ENCODE peak calls at places on chromosomes 11 and 22, in ten cellular contexts. One of them, this sample, is unnamed.
A peak's percentile ranks its signal among the peaks of the same experiment; 100 is the strongest.

GRCh38 chr22:49595465-49596078 is 232.1 kb downstream of the BRD1 start:
- DNase-seq in PC-3: no peak
- DNase-seq in CD8-positive, alpha-beta memory T cell: no peak
- DNase-seq in spleen: no peak
- DNase-seq in cardiac muscle cell: no peak
- DNase-seq in right lobe of liver: no peak
- DNase-seq in transverse colon: no peak
- DNase-seq in body of pancreas: no peak
- DNase-seq in heart left ventricle: no peak
- DNase-seq in neural progenitor cell: no peak
- DNase-seq in this sample: no peak

GRCh38 chr22:41062146-41062545 is 30.2 kb upstream of the EP300 start:
- DNase-seq in PC-3: no peak
- DNase-seq in CD8-positive, alpha-beta memory T cell: no peak
- DNase-seq in spleen: peak; percentile 18
- DNase-seq in cardiac muscle cell: no peak
- DNase-seq in right lobe of liver: no peak
- DNase-seq in transverse colon: no peak
- DNase-seq in body of pancreas: no peak
- DNase-seq in heart left ventricle: no peak
- DNase-seq in neural progenitor cell: no peak
- DNase-seq in this sample: no peak

GRCh38 chr22:38505595-38506117 is 455 bp downstream of the DDX17 start:
- DNase-seq in PC-3: peak; percentile 40
- DNase-seq in CD8-positive, alpha-beta memory T cell: peak; percentile 56
- DNase-seq in spleen: peak; percentile 91
- DNase-seq in cardiac muscle cell: peak; percentile 68
- DNase-seq in right lobe of liver: peak; percentile 85
- DNase-seq in transverse colon: peak; percentile 74
- DNase-seq in body of pancreas: peak; percentile 86
- DNase-seq in heart left ventricle: peak; percentile 85
- DNase-seq in neural progenitor cell: peak; percentile 83
- DNase-seq in this sample: peak; percentile 66

GRCh38 chr11:26286472-26287066 is 45.4 kb upstream of the ANO3 start:
- DNase-seq in PC-3: peak; percentile 20
- DNase-seq in CD8-positive, alpha-beta memory T cell: no peak
- DNase-seq in spleen: no peak
- DNase-seq in cardiac muscle cell: peak; percentile 62
- DNase-seq in right lobe of liver: no peak
- DNase-seq in transverse colon: no peak
- DNase-seq in body of pancreas: peak; percentile 22
- DNase-seq in heart left ventricle: no peak
- DNase-seq in neural progenitor cell: peak; percentile 87
- DNase-seq in this sample: no peak

GRCh38 chr22:46090051-46090591 is 60.2 kb upstream of the PPARA start:
- DNase-seq in PC-3: no peak
- DNase-seq in CD8-positive, alpha-beta memory T cell: no peak
- DNase-seq in spleen: peak; percentile 76
- DNase-seq in cardiac muscle cell: no peak
- DNase-seq in right lobe of liver: peak; percentile 84
- DNase-seq in transverse colon: peak; percentile 28
- DNase-seq in body of pancreas: peak; percentile 92
- DNase-seq in heart left ventricle: no peak
- DNase-seq in neural progenitor cell: no peak
- DNase-seq in this sample: no peak

GRCh38 chr11:71334191-71334590 is 81.8 kb upstream of the SHANK2 start:
- DNase-seq in PC-3: no peak
- DNase-seq in CD8-positive, alpha-beta memory T cell: no peak
- DNase-seq in spleen: peak; percentile 53
- DNase-seq in cardiac muscle cell: no peak
- DNase-seq in right lobe of liver: peak; percentile 19
- DNase-seq in transverse colon: no peak
- DNase-seq in body of pancreas: no peak
- DNase-seq in heart left ventricle: no peak
- DNase-seq in neural progenitor cell: no peak
- DNase-seq in this sample: no peak

GRCh38 chr22:39560127-39560526 is 10.4 kb upstream of the CACNA1I start:
- DNase-seq in PC-3: no peak
- DNase-seq in CD8-positive, alpha-beta memory T cell: no peak
- DNase-seq in spleen: no peak
- DNase-seq in cardiac muscle cell: no peak
- DNase-seq in right lobe of liver: no peak
- DNase-seq in transverse colon: no peak
- DNase-seq in body of pancreas: no peak
- DNase-seq in heart left ventricle: no peak
- DNase-seq in neural progenitor cell: no peak
- DNase-seq in this sample: no peak

GRCh38 chr11:31487848-31488247 is 21.6 kb downstream of the IMMP1L start:
- DNase-seq in PC-3: peak; percentile 70
- DNase-seq in CD8-positive, alpha-beta memory T cell: peak; percentile 1
- DNase-seq in spleen: no peak
- DNase-seq in cardiac muscle cell: peak; percentile 21
- DNase-seq in right lobe of liver: no peak
- DNase-seq in transverse colon: no peak
- DNase-seq in body of pancreas: peak; percentile 21
- DNase-seq in heart left ventricle: no peak
- DNase-seq in neural progenitor cell: peak; percentile 41
- DNase-seq in this sample: no peak

GRCh38 chr11:67441082-67441683 is 2.1 kb downstream of the CORO1B start:
- DNase-seq in PC-3: no peak
- DNase-seq in CD8-positive, alpha-beta memory T cell: peak; percentile 25
- DNase-seq in spleen: no peak
- DNase-seq in cardiac muscle cell: no peak
- DNase-seq in right lobe of liver: no peak
- DNase-seq in transverse colon: no peak
- DNase-seq in body of pancreas: no peak
- DNase-seq in heart left ventricle: no peak
- DNase-seq in neural progenitor cell: no peak
- DNase-seq in this sample: no peak

GRCh38 chr11:67438121-67438902 is 830 bp upstream of the PTPRCAP start:
- DNase-seq in PC-3: no peak
- DNase-seq in CD8-positive, alpha-beta memory T cell: peak; percentile 70
- DNase-seq in spleen: peak; percentile 94
- DNase-seq in cardiac muscle cell: no peak
- DNase-seq in right lobe of liver: no peak
- DNase-seq in transverse colon: peak; percentile 76
- DNase-seq in body of pancreas: no peak
- DNase-seq in heart left ventricle: no peak
- DNase-seq in neural progenitor cell: no peak
- DNase-seq in this sample: no peak

GRCh38 chr11:67439321-67440228 is 2.1 kb upstream of the PTPRCAP start:
- DNase-seq in PC-3: peak; percentile 36
- DNase-seq in CD8-positive, alpha-beta memory T cell: peak; percentile 32
- DNase-seq in spleen: no peak
- DNase-seq in cardiac muscle cell: no peak
- DNase-seq in right lobe of liver: no peak
- DNase-seq in transverse colon: peak; percentile 62
- DNase-seq in body of pancreas: peak; percentile 33
- DNase-seq in heart left ventricle: no peak
- DNase-seq in neural progenitor cell: no peak
- DNase-seq in this sample: no peak

GRCh38 chr11:67441731-67442401 is 1.4 kb downstream of the CORO1B start:
- DNase-seq in PC-3: no peak
- DNase-seq in CD8-positive, alpha-beta memory T cell: peak; percentile 47
- DNase-seq in spleen: peak; percentile 85
- DNase-seq in cardiac muscle cell: no peak
- DNase-seq in right lobe of liver: no peak
- DNase-seq in transverse colon: no peak
- DNase-seq in body of pancreas: no peak
- DNase-seq in heart left ventricle: no peak
- DNase-seq in neural progenitor cell: no peak
- DNase-seq in this sample: no peak

DNA sequence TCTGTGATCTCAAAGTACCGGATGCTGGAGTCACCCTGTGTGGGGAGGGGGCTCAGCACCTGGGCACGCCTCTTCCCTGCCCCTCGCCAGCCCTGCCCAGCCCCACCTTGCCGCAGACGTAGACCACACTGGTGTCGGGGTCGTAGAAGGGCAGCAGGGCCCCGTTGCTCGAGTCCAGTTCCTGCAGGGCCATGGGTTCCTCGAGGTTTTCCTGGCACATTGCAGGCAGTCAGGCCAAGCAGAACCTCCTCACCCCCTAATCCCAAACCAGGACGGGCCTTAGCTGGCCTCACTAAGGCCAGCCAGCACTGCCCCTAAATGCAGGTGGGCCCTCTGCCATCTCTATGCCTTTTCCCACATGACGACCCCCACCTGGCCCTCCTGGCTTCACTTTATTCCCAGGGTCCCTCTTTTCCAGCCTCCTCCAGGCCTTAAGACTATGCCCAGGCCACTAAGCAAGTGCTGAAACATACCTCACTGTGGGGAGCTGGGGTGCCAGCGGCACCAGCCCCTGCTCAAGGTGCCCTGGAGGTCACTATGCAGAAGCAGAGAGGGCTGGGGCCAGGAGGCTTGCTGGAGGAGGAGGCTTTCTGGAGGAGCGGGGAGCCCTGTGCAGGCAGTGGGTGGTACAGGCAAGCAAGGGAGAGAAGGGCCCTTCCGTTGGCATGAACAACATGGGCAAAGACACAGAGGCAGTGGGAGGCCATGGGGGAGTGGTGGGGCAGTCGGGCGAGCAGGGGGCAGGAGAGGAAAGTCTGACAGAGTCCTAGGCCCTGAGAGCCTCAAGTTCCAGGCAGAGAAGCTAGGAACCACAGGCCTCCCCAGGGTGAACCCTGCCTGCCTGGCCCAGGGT is 2.8 kb downstream of the CORO1B start:
- DNase-seq in PC-3: no peak
- DNase-seq in CD8-positive, alpha-beta memory T cell: no peak
- DNase-seq in spleen: no peak
- DNase-seq in cardiac muscle cell: no peak
- DNase-seq in right lobe of liver: no peak
- DNase-seq in transverse colon: no peak
- DNase-seq in body of pancreas: no peak
- DNase-seq in heart left ventricle: no peak
- DNase-seq in neural progenitor cell: no peak
- DNase-seq in this sample: no peak
- H3K4me1 ChIP-seq in PC-3: peaks cover 6% of the 10 kb centered on the region
- H3K4me1 ChIP-seq in CD8-positive, alpha-beta memory T cell: peaks cover 53% of the 10 kb centered on the region
- H3K4me1 ChIP-seq in spleen: peaks cover 96% of the 10 kb centered on the region
- H3K4me1 ChIP-seq in cardiac muscle cell: no peaks in the 10 kb centered on the region
- H3K4me1 ChIP-seq in right lobe of liver: no peaks in the 10 kb centered on the region
- H3K4me1 ChIP-seq in transverse colon: peaks cover 57% of the 10 kb centered on the region
- H3K4me1 ChIP-seq in body of pancreas: peaks cover 21% of the 10 kb centered on the region
- H3K4me1 ChIP-seq in heart left ventricle: peaks cover 4% of the 10 kb centered on the region
- H3K4me1 ChIP-seq in neural progenitor cell: no peaks in the 10 kb centered on the region
- H3K4me1 ChIP-seq in this sample: peaks cover 7% of the 10 kb centered on the region

GRCh38 chr11:62464655-62465054 is 45.8 kb downstream of the SCGB1A1 start:
- DNase-seq in PC-3: no peak
- DNase-seq in CD8-positive, alpha-beta memory T cell: no peak
- DNase-seq in spleen: no peak
- DNase-seq in cardiac muscle cell: no peak
- DNase-seq in right lobe of liver: no peak
- DNase-seq in transverse colon: no peak
- DNase-seq in body of pancreas: peak; percentile 16
- DNase-seq in heart left ventricle: no peak
- DNase-seq in neural progenitor cell: no peak
- DNase-seq in this sample: no peak
- H3K4me1 ChIP-seq in PC-3: peaks cover 15% of the 10 kb centered on the region
- H3K4me1 ChIP-seq in CD8-positive, alpha-beta memory T cell: no peaks in the 10 kb centered on the region
- H3K4me1 ChIP-seq in spleen: peaks cover 7% of the 10 kb centered on the region
- H3K4me1 ChIP-seq in cardiac muscle cell: peaks cover 7% of the 10 kb centered on the region
- H3K4me1 ChIP-seq in right lobe of liver: no peaks in the 10 kb centered on the region
- H3K4me1 ChIP-seq in transverse colon: peaks cover 13% of the 10 kb centered on the region
- H3K4me1 ChIP-seq in body of pancreas: no peaks in the 10 kb centered on the region
- H3K4me1 ChIP-seq in heart left ventricle: no peaks in the 10 kb centered on the region
- H3K4me1 ChIP-seq in neural progenitor cell: no peaks in the 10 kb centered on the region
- H3K4me1 ChIP-seq in this sample: no peaks in the 10 kb centered on the region

GRCh38 chr22:43109511-43109910 is 1.0 kb upstream of the BIK start:
- DNase-seq in PC-3: no peak
- DNase-seq in CD8-positive, alpha-beta memory T cell: no peak
- DNase-seq in spleen: no peak
- DNase-seq in cardiac muscle cell: no peak
- DNase-seq in right lobe of liver: no peak
- DNase-seq in transverse colon: no peak
- DNase-seq in body of pancreas: no peak
- DNase-seq in heart left ventricle: no peak
- DNase-seq in neural progenitor cell: no peak
- DNase-seq in this sample: no peak
- H3K4me1 ChIP-seq in PC-3: peaks cover 13% of the 10 kb centered on the region
- H3K4me1 ChIP-seq in CD8-positive, alpha-beta memory T cell: peaks cover 8% of the 10 kb centered on the region
- H3K4me1 ChIP-seq in spleen: peaks cover 24% of the 10 kb centered on the region
- H3K4me1 ChIP-seq in cardiac muscle cell: peaks cover 6% of the 10 kb centered on the region
- H3K4me1 ChIP-seq in right lobe of liver: no peaks in the 10 kb centered on the region
- H3K4me1 ChIP-seq in transverse colon: peaks cover 32% of the 10 kb centered on the region
- H3K4me1 ChIP-seq in body of pancreas: peaks cover 30% of the 10 kb centered on the region
- H3K4me1 ChIP-seq in heart left ventricle: peaks cover 9% of the 10 kb centered on the region
- H3K4me1 ChIP-seq in neural progenitor cell: peaks cover 16% of the 10 kb centered on the region
- H3K4me1 ChIP-seq in this sample: no peaks in the 10 kb centered on the region

GRCh38 chr22:29093030-29093429 is 20.2 kb downstream of the KREMEN1 start:
- DNase-seq in PC-3: no peak
- DNase-seq in CD8-positive, alpha-beta memory T cell: no peak
- DNase-seq in spleen: no peak
- DNase-seq in cardiac muscle cell: no peak
- DNase-seq in right lobe of liver: no peak
- DNase-seq in transverse colon: no peak
- DNase-seq in body of pancreas: no peak
- DNase-seq in heart left ventricle: no peak
- DNase-seq in neural progenitor cell: no peak
- DNase-seq in this sample: no peak

GRCh38 chr22:29095459-29095858 is 22.6 kb downstream of the KREMEN1 start:
- DNase-seq in PC-3: no peak
- DNase-seq in CD8-positive, alpha-beta memory T cell: no peak
- DNase-seq in spleen: no peak
- DNase-seq in cardiac muscle cell: no peak
- DNase-seq in right lobe of liver: no peak
- DNase-seq in transverse colon: no peak
- DNase-seq in body of pancreas: no peak
- DNase-seq in heart left ventricle: no peak
- DNase-seq in neural progenitor cell: no peak
- DNase-seq in this sample: no peak

GRCh38 chr22:29093501-29093921 is 20.7 kb downstream of the KREMEN1 start:
- DNase-seq in PC-3: no peak
- DNase-seq in CD8-positive, alpha-beta memory T cell: no peak
- DNase-seq in spleen: no peak
- DNase-seq in cardiac muscle cell: no peak
- DNase-seq in right lobe of liver: peak; percentile 21
- DNase-seq in transverse colon: no peak
- DNase-seq in body of pancreas: no peak
- DNase-seq in heart left ventricle: no peak
- DNase-seq in neural progenitor cell: no peak
- DNase-seq in this sample: no peak

GRCh38 chr22:29092243-29092642 is 19.4 kb downstream of the KREMEN1 start:
- DNase-seq in PC-3: no peak
- DNase-seq in CD8-positive, alpha-beta memory T cell: no peak
- DNase-seq in spleen: no peak
- DNase-seq in cardiac muscle cell: no peak
- DNase-seq in right lobe of liver: peak; percentile 30
- DNase-seq in transverse colon: no peak
- DNase-seq in body of pancreas: peak; percentile 60
- DNase-seq in heart left ventricle: no peak
- DNase-seq in neural progenitor cell: no peak
- DNase-seq in this sample: no peak

DNA sequence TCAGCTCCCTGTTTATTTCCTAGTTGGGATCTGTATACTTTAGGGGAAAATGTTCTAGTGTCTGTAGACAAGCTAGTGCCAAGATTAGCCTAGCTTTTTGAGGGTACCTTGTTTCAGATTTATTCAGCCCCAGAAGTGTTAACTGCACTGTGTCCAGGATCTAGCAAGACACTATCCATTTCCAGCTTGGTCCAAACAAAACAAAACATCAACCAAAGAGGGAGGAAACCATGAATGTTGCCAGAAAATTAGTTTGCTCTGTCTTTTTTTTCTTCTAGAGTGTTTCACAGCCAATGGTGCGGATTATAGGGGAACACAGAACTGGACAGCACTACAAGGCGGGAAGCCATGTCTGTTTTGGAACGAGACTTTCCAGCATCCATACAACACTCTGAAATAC is 21.1 kb downstream of the KREMEN1 start:
- DNase-seq in PC-3: no peak
- DNase-seq in CD8-positive, alpha-beta memory T cell: no peak
- DNase-seq in spleen: no peak
- DNase-seq in cardiac muscle cell: no peak
- DNase-seq in right lobe of liver: peak; percentile 3
- DNase-seq in transverse colon: no peak
- DNase-seq in body of pancreas: no peak
- DNase-seq in heart left ventricle: no peak
- DNase-seq in neural progenitor cell: no peak
- DNase-seq in this sample: no peak
- H3K4me1 ChIP-seq in PC-3: peaks cover 10% of the 10 kb centered on the region
- H3K4me1 ChIP-seq in CD8-positive, alpha-beta memory T cell: no peaks in the 10 kb centered on the region
- H3K4me1 ChIP-seq in spleen: no peaks in the 10 kb centered on the region
- H3K4me1 ChIP-seq in cardiac muscle cell: peaks cover 18% of the 10 kb centered on the region
- H3K4me1 ChIP-seq in right lobe of liver: no peaks in the 10 kb centered on the region
- H3K4me1 ChIP-seq in transverse colon: peaks cover 19% of the 10 kb centered on the region
- H3K4me1 ChIP-seq in body of pancreas: peaks cover 19% of the 10 kb centered on the region
- H3K4me1 ChIP-seq in heart left ventricle: no peaks in the 10 kb centered on the region
- H3K4me1 ChIP-seq in neural progenitor cell: peaks cover 15% of the 10 kb centered on the region
- H3K4me1 ChIP-seq in this sample: peaks cover 3% of the 10 kb centered on the region